ENCODE peak calls at places on chromosomes 13 and 19, in four cellular contexts. H is nephron progenitor cell, O is memory B cell, X is substantia nigra. Z is an unnamed sample.

GRCh38 chr13:101116826-101117225 is 299.5 kb downstream of the NALCN start:
- DNase-seq in O (no peak), H (no peak), X (no peak), Z (no peak)

GRCh38 chr19:17610384-17610783 is 54.9 kb downstream of the COLGALT1 start:
- DNase-seq in O (no peak), X (no peak), H (no peak), Z (peak; percentile 44)

GRCh38 chr13:30323524-30323923 is 16.2 kb upstream of the KATNAL1 start:
- DNase-seq in O (no peak), X (no peak), H (no peak), Z (peak; percentile 22)

GRCh38 chr13:70630247-70630646 is 522.0 kb upstream of the KLHL1 start:
- DNase-seq in H (no peak), X (no peak), O (no peak), Z (no peak)

GRCh38 chr19:49497047-49497789 is 984 bp downstream of the RPS11 start:
- DNase-seq in H (no peak), X (no peak), O (peak; percentile 70), Z (peak; percentile 89)

GRCh38 chr19:18710986-18711751 is 27.7 kb downstream of the CRTC1 start:
- DNase-seq in O (no peak), X (no peak), H (no peak), Z (peak; percentile 4)

GRCh38 chr19:17555929-17556813 is 722 bp downstream of the COLGALT1 start:
- DNase-seq in H (peak; percentile 40), X (peak; percentile 33), O (no peak), Z (peak; percentile 78)

GRCh38 chr19:40815223-40815622 is 16.2 kb downstream of the EGLN2 start:
- DNase-seq in X (no peak), H (no peak), O (no peak), Z (no peak)

GRCh38 chr19:1648156-1648925 is 4.1 kb downstream of the TCF3 start:
- DNase-seq in X (no peak), H (no peak), O (peak; percentile 54), Z (no peak)

GRCh38 chr19:17565611-17566010 is 10.2 kb downstream of the COLGALT1 start:
- DNase-seq in X (no peak), H (no peak), O (no peak), Z (no peak)

GRCh38 chr19:58581227-58582141 is 8.3 kb upstream of the MZF1 start:
- DNase-seq in O (peak; percentile 90), X (no peak), H (peak; percentile 91), Z (peak; percentile 96)

GRCh38 chr19:49421878-49422202 is 1.4 kb downstream of the PTH2 start:
- DNase-seq in X (no peak), H (no peak), O (no peak), Z (no peak)

GRCh38 chr13:25213716-25214115 is 41.6 kb upstream of the AMER2 start:
- DNase-seq in H (no peak), X (no peak), O (no peak), Z (peak; percentile 32)

GRCh38 chr13:99496322-99497142 is 4.7 kb upstream of the TM9SF2 start:
- DNase-seq in H (no peak), O (peak; percentile 37), X (no peak), Z (peak; percentile 85)

GRCh38 chr13:59043016-59043415 is 1120.7 kb downstream of the DIAPH3 start:
- DNase-seq in H (no peak), O (no peak), X (no peak), Z (no peak)

GRCh38 chr19:2315818-2316353 is 7.9 kb upstream of the LINGO3 start:
- DNase-seq in X (peak; percentile 36), H (peak; percentile 78), O (no peak), Z (peak; percentile 72)

GRCh38 chr19:58166268-58166667 is 15.7 kb upstream of the ZNF329 start:
- DNase-seq in X (no peak), H (no peak), O (no peak), Z (no peak)

GRCh38 chr19:48997972-48998371 is 4.3 kb downstream of the RUVBL2 start:
- DNase-seq in X (no peak), H (peak; percentile 75), O (peak; percentile 28), Z (peak; percentile 74)